ENCODE peak calls at places on chromosomes 4 and X, in four cellular contexts. R is fibroblast of pulmonary artery, H is D341Med, O is Right ventricle myocardium superior. U is an unnamed sample.

GRCh38 chrX:153438522-153438921 is 7.3 kb downstream of the TREX2 start:
- DNase-seq in R (peak), H (no peak), O (no peak), U (no peak)

GRCh38 chr4:155543126-155543765 is 123.4 kb upstream of the GUCY1A1 start:
- DNase-seq in R (peak), H (no peak), O (no peak), U (no peak)

GRCh38 chr4:153114771-153115321 is 89.4 kb upstream of the TRIM2 start:
- DNase-seq in R (peak), H (no peak), O (no peak), U (no peak)

GRCh38 chrX:154546354-154547244 is at the start of gene G6PD:
- DNase-seq in R (peak), H (peak), O (peak), U (peak)

GRCh38 chrX:76555816-76556215 is 128.3 kb downstream of the MAGEE1 start:
- DNase-seq in R (peak), H (peak), O (no peak), U (peak)

GRCh38 chrX:129755779-129756650 is 17.2 kb downstream of the XPNPEP2 start:
- DNase-seq in R (no peak), H (no peak), O (no peak), U (no peak)

GRCh38 chr4:175530655-175531054 is 281.4 kb downstream of the GPM6A start:
- DNase-seq in R (no peak), H (no peak), O (no peak), U (no peak)

GRCh38 chr4:169484485-169484884 is 127.9 kb downstream of the NEK1 start:
- DNase-seq in R (peak), H (no peak), O (no peak), U (peak)

GRCh38 chr4:6369924-6370645 is 100.4 kb downstream of the WFS1 start:
- DNase-seq in R (no peak), H (no peak), O (no peak), U (no peak)

GRCh38 chr4:9891740-9892139 is 110.3 kb downstream of the DRD5 start:
- DNase-seq in R (no peak), H (no peak), O (no peak), U (no peak)

GRCh38 chr4:96164814-96165351 is 325.0 kb downstream of the PDHA2 start:
- DNase-seq in R (peak), H (no peak), O (no peak), U (no peak)

GRCh38 chrX:72621619-72622485 is 49.2 kb upstream of the HDAC8 start:
- DNase-seq in R (peak), H (no peak), O (no peak), U (no peak)

GRCh38 chrX:57821703-57822375 is 88.4 kb downstream of the ZXDA start:
- DNase-seq in R (peak), H (peak), O (no peak), U (peak)

GRCh38 chrX:83588409-83588808 is 80.3 kb downstream of the POU3F4 start:
- DNase-seq in R (no peak), H (no peak), O (no peak), U (no peak)

GRCh38 chr4:109065006-109065405 is 237.5 kb downstream of the COL25A1 start:
- DNase-seq in R (no peak), H (no peak), O (no peak), U (no peak)

GRCh38 chrX:155086202-155086840 is 15.0 kb downstream of the BRCC3 start:
- DNase-seq in R (peak), H (peak), O (peak), U (peak)

GRCh38 chr4:128517739-128518510 is 230.3 kb upstream of the PGRMC2 start:
- DNase-seq in R (peak), H (no peak), O (peak), U (peak)

GRCh38 chr4:48827622-48828021 is 3.3 kb upstream of the OCIAD1 start:
- DNase-seq in R (no peak), H (no peak), O (no peak), U (no peak)

GRCh38 chrX:24561121-24561520 is 86.0 kb downstream of the PCYT1B start:
- DNase-seq in R (peak), H (no peak), O (no peak), U (peak)

GRCh38 chr4:146105464-146105863 is 70.1 kb upstream of the LSM6 start:
- DNase-seq in R (no peak), H (no peak), O (no peak), U (no peak)

GRCh38 chr4:83890231-83890630 is 354.3 kb downstream of the GPAT3 start:
- DNase-seq in R (peak), H (no peak), O (no peak), U (no peak)